ENCODE peak calls at places on chromosomes 13 and 19, in four cellular contexts. One of them, this sample, is unnamed.

GRCh38 chr19:40467007-40467565 is 285 bp downstream of the SPTBN4 start:
- DNase-seq in DMS53: peak; percentile 48
- DNase-seq in heart left ventricle: no peak
- DNase-seq in GM12865: no peak
- DNase-seq in this sample: no peak

GRCh38 chr13:39350461-39350881 is 252.5 kb downstream of the LHFPL6 start:
- DNase-seq in DMS53: no peak
- DNase-seq in heart left ventricle: peak; percentile 58
- DNase-seq in GM12865: no peak
- DNase-seq in this sample: no peak

GRCh38 chr13:51734786-51735185 is 69.2 kb downstream of the DHRS12 start:
- DNase-seq in DMS53: no peak
- DNase-seq in heart left ventricle: no peak
- DNase-seq in GM12865: no peak
- DNase-seq in this sample: no peak

GRCh38 chr19:53977991-53978731 is 13.3 kb upstream of the CACNG6 start:
- DNase-seq in DMS53: no peak
- DNase-seq in heart left ventricle: peak; percentile 62
- DNase-seq in GM12865: no peak
- DNase-seq in this sample: peak; percentile 91

GRCh38 chr13:45361596-45362206 is 20.7 kb upstream of the TPT1 start:
- DNase-seq in DMS53: no peak
- DNase-seq in heart left ventricle: no peak
- DNase-seq in GM12865: no peak
- DNase-seq in this sample: no peak

GRCh38 chr13:24032252-24032651 is 128.3 kb upstream of the SPATA13 start:
- DNase-seq in DMS53: no peak
- DNase-seq in heart left ventricle: no peak
- DNase-seq in GM12865: no peak
- DNase-seq in this sample: peak; percentile 24

GRCh38 chr19:5832049-5832448 is 7.5 kb downstream of the FUT6 start:
- DNase-seq in DMS53: no peak
- DNase-seq in heart left ventricle: no peak
- DNase-seq in GM12865: no peak
- DNase-seq in this sample: no peak

GRCh38 chr13:104315606-104316005 is 1249.4 kb upstream of the SLC10A2 start:
- DNase-seq in DMS53: no peak
- DNase-seq in heart left ventricle: no peak
- DNase-seq in GM12865: no peak
- DNase-seq in this sample: peak; percentile 94

GRCh38 chr19:35859414-35859813 is 2.7 kb downstream of the KIRREL2 start:
- DNase-seq in DMS53: no peak
- DNase-seq in heart left ventricle: no peak
- DNase-seq in GM12865: no peak
- DNase-seq in this sample: no peak